ENCODE peak calls at places on chromosomes 16 and 17, in seven cellular contexts. H is activated T-cell treated with anti-CD3 and anti-CD28 coated beads for 1 hour; M is activated CD8-positive, alpha-beta memory T cell treated with anti-CD3 and anti-CD28 coated beads for 48 hours; G is CD8-positive, alpha-beta memory T cell; X is iPS DF 19.7; Q is HTR-8/SVneo; F is activated naive CD4-positive, alpha-beta T cell treated with anti-CD3 and anti-CD28 coated beads for 36 hours. L is an unnamed sample.

GRCh38 chr16:81128726-81129524 is 32.7 kb upstream of the GCSH start:
- DNase-seq in H (no peak), M (no peak), G (no peak), X (no peak), Q (no peak), F (no peak), L (no peak)

GRCh38 chr16:81327483-81328196 is 12.9 kb downstream of the GAN start:
- DNase-seq in H (no peak), M (no peak), G (no peak), X (no peak), Q (no peak), F (no peak), L (no peak)

GRCh38 chr17:74922694-74923537 is at the start of gene USH1G:
- DNase-seq in H (no peak), M (no peak), G (no peak), X (no peak), Q (peak), F (no peak), L (peak)

GRCh38 chr17:75654176-75654575 is 12.8 kb downstream of the RECQL5 start:
- DNase-seq in H (no peak), M (no peak), G (no peak), X (no peak), Q (no peak), F (no peak), L (no peak)

GRCh38 chr17:45648642-45649041 is 135.5 kb upstream of the CRHR1 start:
- DNase-seq in H (no peak), M (no peak), G (no peak), X (no peak), Q (no peak), F (peak), L (no peak)

GRCh38 chr17:29102741-29103181 is 59.8 kb downstream of the PIPOX start:
- DNase-seq in H (no peak), M (no peak), G (no peak), X (no peak), Q (no peak), F (no peak), L (no peak)

GRCh38 chr17:34071891-34072420 is 183.1 kb upstream of the CCL2 start:
- DNase-seq in H (no peak), M (no peak), G (no peak), X (no peak), Q (no peak), F (no peak), L (no peak)

GRCh38 chr17:78737332-78737731 is 44.7 kb downstream of the CYTH1 start:
- DNase-seq in H (no peak), M (no peak), G (no peak), X (no peak), Q (peak), F (no peak), L (peak)

GRCh38 chr17:332023-332422 is 20.6 kb downstream of the RPH3AL start:
- DNase-seq in H (no peak), M (no peak), G (no peak), X (no peak), Q (no peak), F (no peak), L (no peak)

GRCh38 chr16:30418350-30419181 is 11.2 kb downstream of the ZNF771 start:
- DNase-seq in H (no peak), M (no peak), G (no peak), X (no peak), Q (no peak), F (no peak), L (no peak)

GRCh38 chr17:1177099-1177996 is 2.4 kb downstream of the ABR start:
- DNase-seq in H (no peak), M (no peak), G (no peak), X (no peak), Q (peak), F (no peak), L (peak)

GRCh38 chr17:46192211-46192483 is 1.1 kb downstream of the KANSL1 start:
- DNase-seq in H (no peak), M (no peak), G (no peak), X (no peak), Q (no peak), F (no peak), L (no peak)

GRCh38 chr16:73151225-73151624 is 103.3 kb upstream of the ZFHX3 start:
- DNase-seq in H (no peak), M (no peak), G (no peak), X (peak), Q (no peak), F (no peak), L (no peak)

GRCh38 chr16:23504453-23505179 is 5.7 kb downstream of the GGA2 start:
- DNase-seq in H (peak), M (peak), G (peak), X (no peak), Q (peak), F (peak), L (peak)

GRCh38 chr17:80664217-80664780 is 119.7 kb downstream of the RPTOR start:
- DNase-seq in H (no peak), M (no peak), G (no peak), X (no peak), Q (no peak), F (peak), L (no peak)

GRCh38 chr17:82595893-82596292 is 52.4 kb downstream of the WDR45B start:
- DNase-seq in H (no peak), M (no peak), G (no peak), X (no peak), Q (no peak), F (no peak), L (no peak)

GRCh38 chr16:87631067-87631466 is 28.8 kb downstream of the JPH3 start:
- DNase-seq in H (no peak), M (no peak), G (no peak), X (no peak), Q (no peak), F (no peak), L (no peak)

GRCh38 chr17:79363552-79364275 is 247.1 kb downstream of the RBFOX3 start:
- DNase-seq in H (no peak), M (no peak), G (peak), X (no peak), Q (no peak), F (no peak), L (no peak)

GRCh38 chr17:45132302-45132568 is at the start of gene PLCD3:
- DNase-seq in H (no peak), M (no peak), G (peak), X (no peak), Q (peak), F (no peak), L (no peak)

L was measured in A673.